ENCODE peak calls at places on chromosome 5, in ten cellular contexts. One of them, this sample, is unnamed.

GRCh38 chr5:171630047-171630669 is 155.5 kb upstream of the SMIM23 start:
- DNase-seq in IMR-90: peak
- DNase-seq in tibial nerve: no peak
- DNase-seq in upper lobe of right lung: peak
- DNase-seq in GM23248: peak
- DNase-seq in neuronal stem cell: peak
- DNase-seq in right cardiac atrium: peak
- DNase-seq in kidney: peak
- DNase-seq in cardiac muscle cell: peak
- DNase-seq in fibroblast of lung: peak
- DNase-seq in this sample: no peak

GRCh38 chr5:113031132-113031531 is 54.5 kb downstream of the DCP2 start:
- DNase-seq in kidney: no peak
- DNase-seq in tibial nerve: no peak
- DNase-seq in cardiac muscle cell: no peak
- DNase-seq in GM23248: no peak
- DNase-seq in neuronal stem cell: no peak
- DNase-seq in IMR-90: no peak
- DNase-seq in upper lobe of right lung: no peak
- DNase-seq in right cardiac atrium: no peak
- DNase-seq in fibroblast of lung: no peak
- DNase-seq in this sample: no peak

GRCh38 chr5:44952376-44952775 is 143.6 kb downstream of the MRPS30 start:
- DNase-seq in kidney: no peak
- DNase-seq in tibial nerve: no peak
- DNase-seq in GM23248: peak
- DNase-seq in IMR-90: peak
- DNase-seq in upper lobe of right lung: no peak
- DNase-seq in right cardiac atrium: no peak
- DNase-seq in fibroblast of lung: peak
- DNase-seq in cardiac muscle cell: peak
- DNase-seq in neuronal stem cell: no peak
- DNase-seq in this sample: no peak

GRCh38 chr5:92380069-92380770 is 997.1 kb upstream of the ARRDC3 start:
- DNase-seq in fibroblast of lung: peak
- DNase-seq in right cardiac atrium: no peak
- DNase-seq in neuronal stem cell: no peak
- DNase-seq in tibial nerve: no peak
- DNase-seq in IMR-90: peak
- DNase-seq in upper lobe of right lung: no peak
- DNase-seq in GM23248: peak
- DNase-seq in kidney: no peak
- DNase-seq in cardiac muscle cell: peak
- DNase-seq in this sample: no peak

GRCh38 chr5:172806897-172807672 is 27.0 kb upstream of the ERGIC1 start:
- DNase-seq in right cardiac atrium: peak
- DNase-seq in IMR-90: peak
- DNase-seq in fibroblast of lung: peak
- DNase-seq in upper lobe of right lung: peak
- DNase-seq in tibial nerve: peak
- DNase-seq in GM23248: peak
- DNase-seq in cardiac muscle cell: peak
- DNase-seq in kidney: peak
- DNase-seq in neuronal stem cell: no peak
- DNase-seq in this sample: peak

GRCh38 chr5:154194348-154195329 is 4.1 kb downstream of the GALNT10 start:
- DNase-seq in upper lobe of right lung: no peak
- DNase-seq in tibial nerve: no peak
- DNase-seq in right cardiac atrium: no peak
- DNase-seq in kidney: no peak
- DNase-seq in IMR-90: peak
- DNase-seq in fibroblast of lung: peak
- DNase-seq in neuronal stem cell: no peak
- DNase-seq in cardiac muscle cell: peak
- DNase-seq in GM23248: peak
- DNase-seq in this sample: no peak

GRCh38 chr5:94485017-94485517 is 133.3 kb downstream of the KIAA0825 start:
- DNase-seq in upper lobe of right lung: no peak
- DNase-seq in GM23248: no peak
- DNase-seq in fibroblast of lung: no peak
- DNase-seq in tibial nerve: no peak
- DNase-seq in IMR-90: no peak
- DNase-seq in neuronal stem cell: no peak
- DNase-seq in cardiac muscle cell: no peak
- DNase-seq in right cardiac atrium: no peak
- DNase-seq in kidney: no peak
- DNase-seq in this sample: no peak

GRCh38 chr5:38291355-38291754 is 33.0 kb downstream of the EGFLAM start:
- DNase-seq in GM23248: no peak
- DNase-seq in cardiac muscle cell: no peak
- DNase-seq in right cardiac atrium: no peak
- DNase-seq in upper lobe of right lung: no peak
- DNase-seq in IMR-90: no peak
- DNase-seq in fibroblast of lung: no peak
- DNase-seq in neuronal stem cell: no peak
- DNase-seq in tibial nerve: no peak
- DNase-seq in kidney: no peak
- DNase-seq in this sample: no peak

GRCh38 chr5:72036951-72037350 is 70.3 kb upstream of the MAP1B start:
- DNase-seq in GM23248: peak
- DNase-seq in right cardiac atrium: no peak
- DNase-seq in upper lobe of right lung: no peak
- DNase-seq in IMR-90: peak
- DNase-seq in cardiac muscle cell: peak
- DNase-seq in tibial nerve: no peak
- DNase-seq in neuronal stem cell: no peak
- DNase-seq in kidney: no peak
- DNase-seq in fibroblast of lung: peak
- DNase-seq in this sample: no peak
- H3K4me3 ChIP-seq in GM23248: no peak
- H3K4me3 ChIP-seq in right cardiac atrium: no peak
- H3K4me3 ChIP-seq in upper lobe of right lung: no peak
- H3K4me3 ChIP-seq in IMR-90: no peak
- H3K4me3 ChIP-seq in cardiac muscle cell: no peak
- H3K4me3 ChIP-seq in tibial nerve: no peak
- H3K4me3 ChIP-seq in neuronal stem cell: no peak
- H3K4me3 ChIP-seq in kidney: no peak
- H3K4me3 ChIP-seq in fibroblast of lung: no peak
- H3K4me3 ChIP-seq in this sample: no peak

DNA sequence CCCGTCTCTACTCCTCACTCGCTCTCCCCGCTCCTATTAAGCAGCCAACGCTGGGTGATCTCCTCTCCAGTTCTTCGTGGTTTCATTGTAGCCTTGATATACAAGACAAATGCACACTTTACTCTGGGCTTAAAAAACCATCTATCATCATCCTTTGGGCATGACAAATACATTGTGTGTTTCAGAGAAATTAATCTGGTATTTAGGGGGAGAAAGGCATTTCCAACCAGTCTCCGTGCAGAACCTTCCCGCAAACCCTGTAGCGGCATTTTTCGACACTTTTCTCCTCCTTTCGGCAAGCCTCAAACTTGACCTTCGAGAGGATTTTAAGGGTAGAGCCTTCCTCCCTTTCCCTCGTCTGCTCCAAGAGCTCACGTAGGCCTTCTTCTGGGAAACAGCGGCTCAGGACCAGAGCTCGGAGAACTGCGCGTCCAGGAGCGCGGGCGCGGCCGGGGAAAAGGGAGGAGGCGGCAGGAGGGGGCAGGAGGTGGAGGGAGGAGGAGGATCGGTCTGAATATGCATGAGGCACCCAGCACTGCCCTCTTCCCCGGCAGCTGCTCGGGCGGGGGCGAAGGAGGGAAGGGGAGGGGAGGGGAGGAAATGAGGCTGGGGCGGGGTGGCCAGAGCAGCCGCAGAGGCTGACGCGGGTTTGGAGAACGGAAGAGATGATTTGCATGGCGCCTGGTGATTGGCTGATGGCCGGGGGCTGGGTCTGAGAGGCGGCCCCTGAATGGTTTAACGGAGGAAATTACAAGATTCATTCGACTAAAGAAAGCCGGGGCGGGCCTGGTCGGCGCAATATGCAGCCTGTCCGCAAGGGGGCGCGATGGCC is 127.6 kb downstream of the TMEM161B start:
- DNase-seq in neuronal stem cell: peak
- DNase-seq in GM23248: peak
- DNase-seq in fibroblast of lung: peak
- DNase-seq in upper lobe of right lung: peak
- DNase-seq in IMR-90: peak
- DNase-seq in tibial nerve: peak
- DNase-seq in cardiac muscle cell: peak
- DNase-seq in right cardiac atrium: peak
- DNase-seq in kidney: peak
- DNase-seq in this sample: peak
- H3K27ac ChIP-seq in neuronal stem cell: no peak
- H3K27ac ChIP-seq in GM23248: no peak
- H3K27ac ChIP-seq in fibroblast of lung: no peak
- H3K27ac ChIP-seq in upper lobe of right lung: peak
- H3K27ac ChIP-seq in IMR-90: no peak
- H3K27ac ChIP-seq in tibial nerve: peak
- H3K27ac ChIP-seq in cardiac muscle cell: no peak
- H3K27ac ChIP-seq in right cardiac atrium: no peak
- H3K27ac ChIP-seq in kidney: no peak
- H3K27ac ChIP-seq in this sample: no peak

DNA sequence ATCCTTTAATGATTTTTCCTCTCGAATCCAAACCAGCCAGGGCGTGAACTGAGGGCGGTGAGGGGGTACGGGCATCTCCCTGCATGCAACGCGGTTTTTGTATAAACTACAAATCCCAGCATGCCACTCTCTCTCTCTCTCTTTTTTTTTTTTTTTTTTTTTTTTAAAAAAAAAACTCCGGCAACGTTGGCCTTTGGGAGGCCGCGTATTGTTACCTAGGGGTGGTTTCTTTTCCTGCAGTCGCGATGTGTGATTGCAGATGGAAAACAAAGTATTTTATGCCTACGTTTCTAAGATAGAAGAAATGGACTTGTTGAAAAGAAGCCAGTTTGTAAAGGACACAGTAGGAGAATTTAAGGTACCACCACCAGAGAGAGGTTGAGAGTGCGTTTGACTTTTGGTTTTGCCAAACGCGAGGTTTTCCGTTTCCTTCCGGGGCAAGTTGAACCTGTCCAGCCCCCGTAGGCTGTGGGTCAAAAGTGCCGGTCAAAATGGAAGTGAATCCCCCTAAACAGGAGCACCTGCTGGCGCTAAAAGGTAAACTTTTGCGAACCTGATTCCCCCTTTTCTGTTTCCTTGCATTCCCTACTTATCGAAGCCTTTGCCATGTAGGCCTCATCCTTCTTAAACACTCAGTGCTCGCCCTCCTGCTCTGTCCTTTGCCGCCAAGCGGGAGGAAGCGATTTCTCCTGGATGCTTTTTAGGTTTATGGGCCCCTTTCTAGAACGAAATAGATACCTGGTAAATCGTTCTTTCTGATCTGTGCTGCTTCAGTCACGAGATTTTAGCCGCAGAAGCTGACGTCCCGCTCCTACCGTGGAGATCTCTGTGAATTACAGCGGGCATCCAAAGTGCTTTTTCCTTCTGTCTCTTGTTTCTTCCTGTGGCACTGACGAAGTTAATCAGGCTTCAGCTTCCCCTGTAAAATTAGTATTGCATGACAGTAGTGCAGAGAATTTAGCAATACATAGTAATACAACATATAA is at the start of the genes SHLD3 and TRAPPC13:
- DNase-seq in GM23248: peak
- DNase-seq in tibial nerve: peak
- DNase-seq in cardiac muscle cell: peak
- DNase-seq in neuronal stem cell: peak
- DNase-seq in IMR-90: peak
- DNase-seq in fibroblast of lung: peak
- DNase-seq in right cardiac atrium: peak
- DNase-seq in kidney: peak
- DNase-seq in upper lobe of right lung: peak
- DNase-seq in this sample: peak
- H3K4me3 ChIP-seq in GM23248: peak
- H3K4me3 ChIP-seq in tibial nerve: peak
- H3K4me3 ChIP-seq in cardiac muscle cell: peak
- H3K4me3 ChIP-seq in neuronal stem cell: peak
- H3K4me3 ChIP-seq in IMR-90: peak
- H3K4me3 ChIP-seq in fibroblast of lung: peak
- H3K4me3 ChIP-seq in right cardiac atrium: peak
- H3K4me3 ChIP-seq in kidney: peak
- H3K4me3 ChIP-seq in upper lobe of right lung: peak
- H3K4me3 ChIP-seq in this sample: peak

DNA sequence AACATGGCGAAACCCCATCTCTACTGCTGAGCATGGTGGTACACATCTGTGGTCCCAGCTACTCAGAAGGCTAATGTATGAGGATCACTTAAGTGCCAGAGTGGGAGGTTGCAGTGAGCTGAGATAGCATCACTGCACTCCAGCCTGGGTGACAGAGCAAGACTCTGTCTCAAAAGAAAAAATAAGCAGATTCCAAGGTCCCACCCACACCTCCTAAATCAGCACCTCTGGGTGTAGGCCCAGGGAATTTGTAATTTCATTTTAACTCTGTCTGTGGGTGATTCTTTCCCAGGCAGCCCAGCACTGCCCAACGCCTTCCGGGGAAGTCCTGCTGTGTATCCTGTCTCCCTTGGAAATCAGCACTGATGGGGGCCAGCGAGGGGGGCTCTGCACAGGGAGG is 12.5 kb downstream of the CAMK2A start:
- DNase-seq in kidney: no peak
- DNase-seq in IMR-90: no peak
- DNase-seq in tibial nerve: no peak
- DNase-seq in right cardiac atrium: no peak
- DNase-seq in fibroblast of lung: no peak
- DNase-seq in GM23248: no peak
- DNase-seq in neuronal stem cell: no peak
- DNase-seq in cardiac muscle cell: no peak
- DNase-seq in upper lobe of right lung: no peak
- DNase-seq in this sample: no peak
- H3K27ac ChIP-seq in kidney: no peak
- H3K27ac ChIP-seq in IMR-90: no peak
- H3K27ac ChIP-seq in tibial nerve: no peak
- H3K27ac ChIP-seq in right cardiac atrium: no peak
- H3K27ac ChIP-seq in fibroblast of lung: no peak
- H3K27ac ChIP-seq in GM23248: no peak
- H3K27ac ChIP-seq in neuronal stem cell: no peak
- H3K27ac ChIP-seq in cardiac muscle cell: no peak
- H3K27ac ChIP-seq in upper lobe of right lung: no peak
- H3K27ac ChIP-seq in this sample: no peak

GRCh38 chr5:79792518-79792917 is 102.9 kb downstream of the CMYA5 start:
- DNase-seq in upper lobe of right lung: no peak
- DNase-seq in right cardiac atrium: no peak
- DNase-seq in GM23248: no peak
- DNase-seq in tibial nerve: no peak
- DNase-seq in IMR-90: no peak
- DNase-seq in cardiac muscle cell: no peak
- DNase-seq in neuronal stem cell: no peak
- DNase-seq in kidney: no peak
- DNase-seq in fibroblast of lung: no peak
- DNase-seq in this sample: no peak
- H3K4me3 ChIP-seq in upper lobe of right lung: no peak
- H3K4me3 ChIP-seq in right cardiac atrium: no peak
- H3K4me3 ChIP-seq in GM23248: no peak
- H3K4me3 ChIP-seq in tibial nerve: no peak
- H3K4me3 ChIP-seq in IMR-90: no peak
- H3K4me3 ChIP-seq in cardiac muscle cell: no peak
- H3K4me3 ChIP-seq in neuronal stem cell: no peak
- H3K4me3 ChIP-seq in kidney: no peak
- H3K4me3 ChIP-seq in fibroblast of lung: no peak
- H3K4me3 ChIP-seq in this sample: no peak

GRCh38 chr5:126619781-126620180 is 19.0 kb downstream of the PHAX start:
- DNase-seq in IMR-90: no peak
- DNase-seq in upper lobe of right lung: no peak
- DNase-seq in right cardiac atrium: no peak
- DNase-seq in cardiac muscle cell: no peak
- DNase-seq in kidney: no peak
- DNase-seq in fibroblast of lung: peak
- DNase-seq in neuronal stem cell: no peak
- DNase-seq in GM23248: no peak
- DNase-seq in tibial nerve: no peak
- DNase-seq in this sample: no peak
- H3K27ac ChIP-seq in IMR-90: no peak
- H3K27ac ChIP-seq in upper lobe of right lung: no peak
- H3K27ac ChIP-seq in right cardiac atrium: no peak
- H3K27ac ChIP-seq in cardiac muscle cell: no peak
- H3K27ac ChIP-seq in kidney: no peak
- H3K27ac ChIP-seq in fibroblast of lung: no peak
- H3K27ac ChIP-seq in neuronal stem cell: no peak
- H3K27ac ChIP-seq in GM23248: no peak
- H3K27ac ChIP-seq in tibial nerve: no peak
- H3K27ac ChIP-seq in this sample: no peak